ENCODE peak calls at places on chromosomes 2 and 18, in seven cellular contexts. One of them, this sample, is unnamed.
A peak's percentile ranks its signal among the peaks of the same experiment; 100 is the strongest.

GRCh38 chr2:11213090-11213638 is 57.9 kb downstream of the SLC66A3 start:
- DNase-seq in GM23248: peak; percentile 73
- DNase-seq in CD8-positive, alpha-beta memory T cell: no peak
- DNase-seq in breast epithelium: no peak
- DNase-seq in cardiac muscle cell: no peak
- DNase-seq in neural progenitor cell: no peak
- DNase-seq in IMR-90: peak; percentile 61
- DNase-seq in this sample: no peak

GRCh38 chr2:171810409-171810993 is 83.5 kb downstream of the SLC25A12 start:
- DNase-seq in IMR-90: peak; percentile 79
- DNase-seq in breast epithelium: no peak
- DNase-seq in GM23248: no peak
- DNase-seq in neural progenitor cell: no peak
- DNase-seq in cardiac muscle cell: no peak
- DNase-seq in CD8-positive, alpha-beta memory T cell: no peak
- DNase-seq in this sample: no peak

GRCh38 chr2:70248810-70249438 is 496 bp upstream of the TIA1 start:
- DNase-seq in cardiac muscle cell: peak; percentile 83
- DNase-seq in GM23248: no peak
- DNase-seq in CD8-positive, alpha-beta memory T cell: peak; percentile 82
- DNase-seq in neural progenitor cell: peak; percentile 88
- DNase-seq in IMR-90: no peak
- DNase-seq in breast epithelium: peak; percentile 93
- DNase-seq in this sample: peak; percentile 75

GRCh38 chr2:220619525-220620267 is 952.4 kb downstream of the EPHA4 start:
- DNase-seq in CD8-positive, alpha-beta memory T cell: no peak
- DNase-seq in IMR-90: peak; percentile 47
- DNase-seq in GM23248: peak; percentile 16
- DNase-seq in cardiac muscle cell: no peak
- DNase-seq in breast epithelium: no peak
- DNase-seq in neural progenitor cell: no peak
- DNase-seq in this sample: no peak

GRCh38 chr2:119455066-119455718 is 23.5 kb downstream of the TMEM37 start:
- DNase-seq in GM23248: no peak
- DNase-seq in cardiac muscle cell: no peak
- DNase-seq in neural progenitor cell: no peak
- DNase-seq in breast epithelium: no peak
- DNase-seq in IMR-90: no peak
- DNase-seq in CD8-positive, alpha-beta memory T cell: no peak
- DNase-seq in this sample: no peak

GRCh38 chr2:112622528-112622849 is 23.2 kb upstream of the SLC20A1 start:
- DNase-seq in CD8-positive, alpha-beta memory T cell: no peak
- DNase-seq in GM23248: peak; percentile 95
- DNase-seq in cardiac muscle cell: no peak
- DNase-seq in breast epithelium: no peak
- DNase-seq in neural progenitor cell: no peak
- DNase-seq in IMR-90: peak; percentile 98
- DNase-seq in this sample: no peak

GRCh38 chr2:20649586-20650375 is 1.1 kb downstream of the HS1BP3 start:
- DNase-seq in IMR-90: no peak
- DNase-seq in cardiac muscle cell: no peak
- DNase-seq in CD8-positive, alpha-beta memory T cell: no peak
- DNase-seq in breast epithelium: no peak
- DNase-seq in GM23248: peak; percentile 12
- DNase-seq in neural progenitor cell: no peak
- DNase-seq in this sample: no peak

GRCh38 chr2:226495466-226496161 is 304.0 kb downstream of the IRS1 start:
- DNase-seq in cardiac muscle cell: no peak
- DNase-seq in IMR-90: no peak
- DNase-seq in neural progenitor cell: peak; percentile 78
- DNase-seq in CD8-positive, alpha-beta memory T cell: no peak
- DNase-seq in breast epithelium: no peak
- DNase-seq in GM23248: no peak
- DNase-seq in this sample: no peak

GRCh38 chr2:146388757-146389156 is 1456.1 kb upstream of the ACVR2A start:
- DNase-seq in CD8-positive, alpha-beta memory T cell: no peak
- DNase-seq in IMR-90: no peak
- DNase-seq in cardiac muscle cell: no peak
- DNase-seq in neural progenitor cell: no peak
- DNase-seq in breast epithelium: no peak
- DNase-seq in GM23248: no peak
- DNase-seq in this sample: no peak

GRCh38 chr2:165874445-165875039 is 79.0 kb downstream of the TTC21B start:
- DNase-seq in neural progenitor cell: peak; percentile 72
- DNase-seq in breast epithelium: no peak
- DNase-seq in CD8-positive, alpha-beta memory T cell: no peak
- DNase-seq in IMR-90: peak; percentile 75
- DNase-seq in GM23248: peak; percentile 80
- DNase-seq in cardiac muscle cell: peak; percentile 65
- DNase-seq in this sample: no peak

GRCh38 chr2:120995656-120996190 is 260.1 kb downstream of the GLI2 start:
- DNase-seq in GM23248: no peak
- DNase-seq in neural progenitor cell: no peak
- DNase-seq in breast epithelium: no peak
- DNase-seq in IMR-90: no peak
- DNase-seq in CD8-positive, alpha-beta memory T cell: no peak
- DNase-seq in cardiac muscle cell: no peak
- DNase-seq in this sample: no peak

GRCh38 chr2:238127165-238128060 is 11.1 kb upstream of the KLHL30 start:
- DNase-seq in cardiac muscle cell: peak; percentile 52
- DNase-seq in IMR-90: peak; percentile 65
- DNase-seq in breast epithelium: no peak
- DNase-seq in neural progenitor cell: peak; percentile 37
- DNase-seq in GM23248: peak; percentile 70
- DNase-seq in CD8-positive, alpha-beta memory T cell: no peak
- DNase-seq in this sample: no peak

GRCh38 chr2:190493095-190493494 is 41.4 kb downstream of the NEMP2 start:
- DNase-seq in neural progenitor cell: no peak
- DNase-seq in breast epithelium: no peak
- DNase-seq in GM23248: no peak
- DNase-seq in cardiac muscle cell: no peak
- DNase-seq in IMR-90: no peak
- DNase-seq in CD8-positive, alpha-beta memory T cell: no peak
- DNase-seq in this sample: no peak

GRCh38 chr2:184534986-184535385 is 63.3 kb upstream of the ZNF804A start:
- DNase-seq in breast epithelium: no peak
- DNase-seq in CD8-positive, alpha-beta memory T cell: no peak
- DNase-seq in IMR-90: no peak
- DNase-seq in neural progenitor cell: no peak
- DNase-seq in GM23248: no peak
- DNase-seq in cardiac muscle cell: no peak
- DNase-seq in this sample: no peak

GRCh38 chr2:191740016-191740419 is 62.1 kb downstream of the NABP1 start:
- DNase-seq in cardiac muscle cell: no peak
- DNase-seq in CD8-positive, alpha-beta memory T cell: peak; percentile 14
- DNase-seq in IMR-90: no peak
- DNase-seq in GM23248: peak; percentile 49
- DNase-seq in neural progenitor cell: no peak
- DNase-seq in breast epithelium: no peak
- DNase-seq in this sample: peak; percentile 31

GRCh38 chr18:73739098-73739497 is 408.5 kb downstream of the FBXO15 start:
- DNase-seq in neural progenitor cell: no peak
- DNase-seq in CD8-positive, alpha-beta memory T cell: no peak
- DNase-seq in GM23248: no peak
- DNase-seq in cardiac muscle cell: no peak
- DNase-seq in breast epithelium: no peak
- DNase-seq in IMR-90: no peak
- DNase-seq in this sample: no peak

GRCh38 chr2:10185046-10185445 is 62.5 kb downstream of the RRM2 start:
- DNase-seq in cardiac muscle cell: no peak
- DNase-seq in IMR-90: no peak
- DNase-seq in GM23248: peak; percentile 63
- DNase-seq in CD8-positive, alpha-beta memory T cell: no peak
- DNase-seq in neural progenitor cell: no peak
- DNase-seq in breast epithelium: no peak
- DNase-seq in this sample: no peak

GRCh38 chr2:69831354-69831905 is 2.0 kb downstream of the GMCL1 start:
- DNase-seq in cardiac muscle cell: no peak
- DNase-seq in breast epithelium: no peak
- DNase-seq in CD8-positive, alpha-beta memory T cell: no peak
- DNase-seq in GM23248: no peak
- DNase-seq in IMR-90: no peak
- DNase-seq in neural progenitor cell: no peak
- DNase-seq in this sample: no peak

GRCh38 chr18:31497711-31498449 is at the start of gene DSG2:
- DNase-seq in IMR-90: no peak
- DNase-seq in breast epithelium: peak; percentile 84
- DNase-seq in cardiac muscle cell: peak; percentile 78
- DNase-seq in neural progenitor cell: peak; percentile 85
- DNase-seq in GM23248: peak; percentile 24
- DNase-seq in CD8-positive, alpha-beta memory T cell: no peak
- DNase-seq in this sample: no peak

DNA sequence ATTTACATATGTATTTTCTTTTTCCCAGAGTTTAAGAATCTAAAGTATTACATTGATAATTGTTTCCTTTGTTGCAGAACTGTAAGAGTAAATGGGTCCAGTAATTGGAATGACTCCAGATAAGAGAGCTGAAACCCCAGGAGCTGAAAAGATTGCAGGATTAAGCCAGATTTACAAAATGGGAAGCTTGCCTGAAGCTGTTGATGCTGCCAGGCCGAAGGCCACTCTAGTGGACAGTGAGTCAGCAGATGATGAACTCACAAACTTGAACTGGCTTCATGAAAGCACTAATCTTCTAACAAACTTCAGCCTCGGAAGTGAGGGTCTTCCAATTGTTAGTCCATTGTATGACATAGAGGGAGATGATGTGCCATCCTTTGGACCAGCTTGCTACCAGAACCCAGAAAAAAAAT is 183.8 kb upstream of the STON1 start:
- DNase-seq in breast epithelium: no peak
- DNase-seq in GM23248: peak; percentile 87
- DNase-seq in CD8-positive, alpha-beta memory T cell: no peak
- DNase-seq in neural progenitor cell: peak; percentile 52
- DNase-seq in cardiac muscle cell: no peak
- DNase-seq in IMR-90: peak; percentile 91
- DNase-seq in this sample: no peak
- H3K9me3 ChIP-seq in breast epithelium: peaks cover 20% of the 10 kb centered on the region
- H3K9me3 ChIP-seq in GM23248: peaks cover 7% of the 10 kb centered on the region
- H3K9me3 ChIP-seq in CD8-positive, alpha-beta memory T cell: peaks cover 12% of the 10 kb centered on the region
- H3K9me3 ChIP-seq in neural progenitor cell: peaks cover 19% of the 10 kb centered on the region
- H3K9me3 ChIP-seq in cardiac muscle cell: no peaks in the 10 kb centered on the region
- H3K9me3 ChIP-seq in IMR-90: peaks cover 6% of the 10 kb centered on the region
- H3K9me3 ChIP-seq in this sample: peaks cover 5% of the 10 kb centered on the region

DNA sequence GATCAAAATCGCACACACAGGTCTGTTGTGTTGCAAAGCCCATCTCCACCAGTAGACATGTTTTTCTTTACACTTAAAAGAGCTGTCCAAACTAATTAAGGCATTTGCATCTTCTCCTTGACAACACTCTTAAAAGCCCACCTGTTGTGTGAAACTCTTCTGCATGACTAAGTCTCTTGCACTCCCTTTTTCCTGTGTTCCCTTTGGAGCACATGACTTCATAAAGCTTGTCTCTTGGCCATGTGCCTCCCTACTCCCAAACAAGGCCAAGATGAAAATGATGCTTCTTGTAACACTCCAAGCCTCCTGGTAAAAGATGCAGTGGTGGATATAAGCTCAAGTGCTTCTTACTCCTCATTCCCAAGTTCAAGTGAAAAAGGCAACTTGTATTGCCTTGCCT is 26.1 kb downstream of the PID1 start:
- DNase-seq in IMR-90: peak; percentile 4
- DNase-seq in cardiac muscle cell: no peak
- DNase-seq in GM23248: no peak
- DNase-seq in CD8-positive, alpha-beta memory T cell: no peak
- DNase-seq in breast epithelium: no peak
- DNase-seq in neural progenitor cell: peak; percentile 38
- DNase-seq in this sample: no peak
- H3K9me3 ChIP-seq in IMR-90: peaks cover 2% of the 10 kb centered on the region
- H3K9me3 ChIP-seq in cardiac muscle cell: no peaks in the 10 kb centered on the region
- H3K9me3 ChIP-seq in GM23248: no peaks in the 10 kb centered on the region
- H3K9me3 ChIP-seq in CD8-positive, alpha-beta memory T cell: no peaks in the 10 kb centered on the region
- H3K9me3 ChIP-seq in breast epithelium: peaks cover 32% of the 10 kb centered on the region
- H3K9me3 ChIP-seq in neural progenitor cell: peaks cover 4% of the 10 kb centered on the region
- H3K9me3 ChIP-seq in this sample: no peaks in the 10 kb centered on the region

GRCh38 chr2:106004854-106005253 is 189.2 kb downstream of the UXS1 start:
- DNase-seq in breast epithelium: no peak
- DNase-seq in IMR-90: no peak
- DNase-seq in GM23248: no peak
- DNase-seq in cardiac muscle cell: no peak
- DNase-seq in neural progenitor cell: no peak
- DNase-seq in CD8-positive, alpha-beta memory T cell: no peak
- DNase-seq in this sample: no peak
- H3K9me3 ChIP-seq in breast epithelium: peaks cover 50% of the 10 kb centered on the region
- H3K9me3 ChIP-seq in IMR-90: no peaks in the 10 kb centered on the region
- H3K9me3 ChIP-seq in GM23248: no peaks in the 10 kb centered on the region
- H3K9me3 ChIP-seq in cardiac muscle cell: no peaks in the 10 kb centered on the region
- H3K9me3 ChIP-seq in neural progenitor cell: peaks cover 15% of the 10 kb centered on the region
- H3K9me3 ChIP-seq in CD8-positive, alpha-beta memory T cell: peaks cover 12% of the 10 kb centered on the region
- H3K9me3 ChIP-seq in this sample: peaks cover 9% of the 10 kb centered on the region

GRCh38 chr18:12552884-12553242 is 105.0 kb downstream of the SPIRE1 start:
- DNase-seq in CD8-positive, alpha-beta memory T cell: no peak
- DNase-seq in IMR-90: no peak
- DNase-seq in neural progenitor cell: no peak
- DNase-seq in breast epithelium: no peak
- DNase-seq in GM23248: no peak
- DNase-seq in cardiac muscle cell: no peak
- DNase-seq in this sample: no peak
- H3K9me3 ChIP-seq in CD8-positive, alpha-beta memory T cell: no peaks in the 10 kb centered on the region
- H3K9me3 ChIP-seq in IMR-90: no peaks in the 10 kb centered on the region
- H3K9me3 ChIP-seq in neural progenitor cell: peaks cover 4% of the 10 kb centered on the region
- H3K9me3 ChIP-seq in breast epithelium: peaks cover 15% of the 10 kb centered on the region
- H3K9me3 ChIP-seq in GM23248: no peaks in the 10 kb centered on the region
- H3K9me3 ChIP-seq in cardiac muscle cell: no peaks in the 10 kb centered on the region
- H3K9me3 ChIP-seq in this sample: peaks cover 5% of the 10 kb centered on the region

DNA sequence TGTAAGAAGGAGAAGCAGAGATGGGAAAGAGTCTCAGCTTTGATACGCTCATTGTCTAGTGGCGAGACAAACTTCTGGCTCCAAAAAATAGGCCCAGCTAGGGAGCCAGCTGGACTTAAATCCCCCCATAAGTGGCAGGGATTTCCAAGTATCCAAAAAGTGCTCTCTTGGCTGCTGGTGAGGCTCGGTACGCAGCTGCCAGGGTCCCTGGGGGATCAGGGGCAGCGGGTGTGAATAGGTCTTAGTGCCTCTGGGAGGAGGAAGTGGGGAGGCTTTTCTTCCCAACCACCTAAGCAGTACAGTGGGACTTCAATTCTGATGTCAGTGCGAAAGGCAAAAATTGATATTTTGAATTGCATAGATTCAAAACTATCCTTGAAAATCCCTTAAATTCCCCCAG is 73.5 kb downstream of the ALK start:
- DNase-seq in neural progenitor cell: peak; percentile 9
- DNase-seq in GM23248: no peak
- DNase-seq in IMR-90: no peak
- DNase-seq in CD8-positive, alpha-beta memory T cell: no peak
- DNase-seq in breast epithelium: no peak
- DNase-seq in cardiac muscle cell: no peak
- DNase-seq in this sample: no peak
- H3K9me3 ChIP-seq in neural progenitor cell: no peaks in the 10 kb centered on the region
- H3K9me3 ChIP-seq in GM23248: no peaks in the 10 kb centered on the region
- H3K9me3 ChIP-seq in IMR-90: no peaks in the 10 kb centered on the region
- H3K9me3 ChIP-seq in CD8-positive, alpha-beta memory T cell: no peaks in the 10 kb centered on the region
- H3K9me3 ChIP-seq in breast epithelium: peaks cover 4% of the 10 kb centered on the region
- H3K9me3 ChIP-seq in cardiac muscle cell: no peaks in the 10 kb centered on the region
- H3K9me3 ChIP-seq in this sample: no peaks in the 10 kb centered on the region